ENCODE peak calls at places on chromosome 15, in four cellular contexts. F is NCI-H345; P is cardiac fibroblast; G is activated effector memory CD4-positive, alpha-beta T cell treated with anti-CD3 and anti-CD28 coated beads, Interleukin-2, amount 50 U/mL, for 16 hours. S is an unnamed sample.

GRCh38 chr15:95363636-95364035 is 966.9 kb upstream of the NR2F2 start:
- DNase-seq in F (peak), P (peak), G (no peak), S (no peak)

GRCh38 chr15:60643490-60644040 is 164.6 kb upstream of the ICE2 start:
- DNase-seq in F (no peak), P (no peak), G (no peak), S (no peak)

GRCh38 chr15:70494861-70495571 is 268.3 kb downstream of the UACA start:
- DNase-seq in F (no peak), P (peak), G (no peak), S (peak)

GRCh38 chr15:31358163-31358562 is 31.5 kb downstream of the KLF13 start:
- DNase-seq in F (no peak), P (no peak), G (no peak), S (no peak)

GRCh38 chr15:59946084-59946483 is 58.0 kb upstream of the FOXB1 start:
- DNase-seq in F (no peak), P (no peak), G (no peak), S (no peak)

GRCh38 chr15:70299931-70300858 is 202.5 kb upstream of the TLE3 start:
- DNase-seq in F (no peak), P (no peak), G (peak), S (no peak)

GRCh38 chr15:74683758-74684157 is 12.1 kb downstream of the EDC3 start:
- DNase-seq in F (no peak), P (no peak), G (no peak), S (no peak)

GRCh38 chr15:40352221-40352901 is 1.5 kb downstream of the PHGR1 start:
- DNase-seq in F (no peak), P (no peak), G (no peak), S (no peak)

GRCh38 chr15:55403531-55403930 is 4.6 kb downstream of the CCPG1 start:
- DNase-seq in F (no peak), P (peak), G (no peak), S (no peak)

GRCh38 chr15:71599404-71600225 is 210.7 kb upstream of the NR2E3 start:
- DNase-seq in F (no peak), P (no peak), G (no peak), S (no peak)

GRCh38 chr15:73357999-73358665 is 10.6 kb downstream of the HCN4 start:
- DNase-seq in F (no peak), P (no peak), G (no peak), S (no peak)

GRCh38 chr15:91892417-91892816 is 38.9 kb downstream of the SLCO3A1 start:
- DNase-seq in F (no peak), P (no peak), G (no peak), S (peak)

GRCh38 chr15:58864602-58865419 is 68.7 kb downstream of the SLTM start:
- DNase-seq in F (no peak), P (peak), G (no peak), S (peak)

GRCh38 chr15:71792521-71792920 is 17.8 kb upstream of the NR2E3 start:
- DNase-seq in F (no peak), P (peak), G (no peak), S (no peak)

GRCh38 chr15:66472176-66472999 is 25.2 kb downstream of the SNAPC5 start:
- DNase-seq in F (no peak), P (peak), G (peak), S (no peak)

GRCh38 chr15:46732060-46732459 is 985.2 kb upstream of the SEMA6D start:
- DNase-seq in F (no peak), P (no peak), G (no peak), S (no peak)

GRCh38 chr15:37872661-37873060 is 61.8 kb upstream of the TMCO5A start:
- DNase-seq in F (peak), P (no peak), G (no peak), S (no peak)

GRCh38 chr15:29685156-29686078 is 136.9 kb downstream of the TJP1 start:
- DNase-seq in F (no peak), P (peak), G (no peak), S (no peak)

GRCh38 chr15:48112242-48112641 is 8.5 kb upstream of the SLC24A5 start:
- DNase-seq in F (peak), P (peak), G (no peak), S (peak)

GRCh38 chr15:101025896-101026631 is 106.9 kb downstream of the LRRK1 start:
- DNase-seq in F (no peak), P (no peak), G (no peak), S (peak)

GRCh38 chr15:101451192-101451799 is 38.2 kb downstream of the PCSK6 start:
- DNase-seq in F (no peak), P (peak), G (no peak), S (no peak)

GRCh38 chr15:96409231-96410138 is 79.0 kb downstream of the NR2F2 start:
- DNase-seq in F (no peak), P (peak), G (no peak), S (peak)

GRCh38 chr15:41512078-41512394 is 1.6 kb downstream of the LTK start:
- DNase-seq in F (no peak), P (no peak), G (peak), S (no peak)

GRCh38 chr15:31339558-31339895 is 12.9 kb downstream of the KLF13 start:
- DNase-seq in F (peak), P (no peak), G (no peak), S (no peak)

GRCh38 chr15:85168642-85169173 is 187.1 kb downstream of the PDE8A start:
- DNase-seq in F (peak), P (peak), G (peak), S (peak)

GRCh38 chr15:89492934-89493631 is 3.3 kb downstream of the RHCG start:
- DNase-seq in F (no peak), P (no peak), G (peak), S (peak)

GRCh38 chr15:64455951-64456350 is 4.4 kb upstream of the ZNF609 start:
- DNase-seq in F (no peak), P (peak), G (no peak), S (no peak)

GRCh38 chr15:66422347-66422746 is 35.6 kb downstream of the MAP2K1 start:
- DNase-seq in F (no peak), P (no peak), G (no peak), S (no peak)

GRCh38 chr15:81301815-81302399 is 22.0 kb downstream of the STARD5 start:
- DNase-seq in F (peak), P (no peak), G (no peak), S (no peak)

GRCh38 chr15:83278191-83278590 is 6.3 kb downstream of the BNC1 start:
- DNase-seq in F (no peak), P (peak), G (no peak), S (no peak)